ENCODE peak calls at places on chromosomes 4 and X, in six cellular contexts. N, F, E, L, T and S are unnamed samples.

GRCh38 chrX:87517571-87518141 is at the start of gene KLHL4:
- DNase-seq in N (no peak), F (no peak), E (peak), L (peak), T (peak), S (no peak)

GRCh38 chrX:73850124-73851013 is 287.4 kb downstream of the CHIC1 start:
- DNase-seq in N (no peak), F (peak), E (no peak), L (peak), T (peak), S (no peak)

GRCh38 chr4:622071-622995 is 3.0 kb upstream of the PDE6B start:
- DNase-seq in N (no peak), F (no peak), E (no peak), L (no peak), T (no peak), S (no peak)

GRCh38 chr4:54439831-54440243 is 210.7 kb downstream of the PDGFRA start:
- DNase-seq in N (no peak), F (peak), E (no peak), L (no peak), T (no peak), S (peak)

GRCh38 chrX:112857478-112857878 is 16.8 kb upstream of the AMOT start:
- DNase-seq in N (no peak), F (no peak), E (no peak), L (no peak), T (peak), S (no peak)

GRCh38 chrX:9829308-9830267 is 43.4 kb downstream of the SHROOM2 start:
- DNase-seq in N (no peak), F (no peak), E (no peak), L (peak), T (peak), S (no peak)

GRCh38 chr4:121138014-121138413 is 26.1 kb downstream of the TNIP3 start:
- DNase-seq in N (no peak), F (no peak), E (no peak), L (no peak), T (no peak), S (no peak)

GRCh38 chr4:156084312-156084811 is 130.7 kb upstream of the CTSO start:
- DNase-seq in N (no peak), F (no peak), E (no peak), L (no peak), T (no peak), S (no peak)

GRCh38 chrX:115284877-115285276 is 4.6 kb upstream of the LUZP4 start:
- DNase-seq in N (no peak), F (no peak), E (no peak), L (no peak), T (no peak), S (no peak)

GRCh38 chrX:19931146-19931545 is 43.7 kb upstream of the SH3KBP1 start:
- DNase-seq in N (no peak), F (peak), E (no peak), L (no peak), T (no peak), S (no peak)

GRCh38 chr4:177442623-177443155 is 452 bp upstream of the AGA start:
- DNase-seq in N (no peak), F (no peak), E (no peak), L (no peak), T (no peak), S (no peak)

GRCh38 chr4:177436456-177436855 is 5.8 kb downstream of the AGA start:
- DNase-seq in N (no peak), F (no peak), E (no peak), L (no peak), T (no peak), S (no peak)

GRCh38 chr4:177444911-177445736 is 2.9 kb upstream of the AGA start:
- DNase-seq in N (no peak), F (no peak), E (no peak), L (no peak), T (no peak), S (no peak)

GRCh38 chr4:177441803-177442622 is at the start of gene AGA:
- DNase-seq in N (peak), F (peak), E (peak), L (peak), T (peak), S (peak)

DNA sequence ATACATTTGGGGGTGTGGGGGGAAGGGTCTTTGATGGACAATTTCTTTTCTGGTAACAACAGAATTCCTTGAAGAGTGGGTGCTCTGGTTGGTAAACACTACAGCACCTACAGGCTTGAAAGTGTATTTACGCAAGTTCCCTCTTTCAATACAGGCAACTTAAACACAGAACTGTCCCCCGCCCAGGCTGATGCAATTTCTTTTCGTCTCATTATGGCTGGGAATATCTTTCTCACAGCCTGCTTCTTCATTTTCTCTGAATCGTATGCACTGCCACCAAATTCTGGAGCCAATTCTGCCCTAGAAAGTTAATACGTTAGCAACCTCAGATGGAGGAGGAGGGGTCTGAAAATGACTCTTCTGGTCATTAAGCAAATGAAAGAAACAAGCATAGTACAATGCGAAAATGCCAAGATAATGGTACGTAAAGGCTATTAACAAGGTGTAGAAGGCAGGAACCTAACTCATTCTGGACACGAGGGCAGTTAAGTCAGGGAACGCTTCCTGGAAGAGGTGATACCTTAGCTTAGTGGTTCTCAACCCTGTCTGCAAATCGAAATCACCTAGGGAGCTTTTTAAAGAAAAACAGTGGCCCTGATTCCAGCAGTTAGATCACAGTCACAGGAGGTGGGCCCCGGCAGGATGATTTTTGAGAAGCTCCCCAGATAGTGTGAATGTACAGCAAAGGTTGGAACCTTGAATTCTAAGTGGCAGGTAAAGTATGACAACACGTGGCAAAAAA is 1.0 kb downstream of the AGA start:
- DNase-seq in N (no peak), F (peak), E (no peak), L (peak), T (peak), S (no peak)
- TF ChIP-seq CTCF in N (peak), F (peak), E (peak), L (peak), T (peak), S (no peak)

GRCh38 chr4:163755013-163755412 is 260.5 kb downstream of the TMA16 start:
- DNase-seq in N (no peak), F (no peak), E (no peak), L (peak), T (no peak), S (peak)
- TF ChIP-seq CTCF in N (no peak), F (no peak), E (peak), L (peak), T (no peak), S (peak)

GRCh38 chrX:49082472-49082871 is 2.8 kb upstream of the WDR45 start:
- DNase-seq in N (no peak), F (no peak), E (no peak), L (no peak), T (no peak), S (no peak)
- TF ChIP-seq CTCF in N (no peak), F (no peak), E (no peak), L (no peak), T (no peak), S (no peak)

GRCh38 chr4:3781997-3782930 is 16.1 kb downstream of the ADRA2C start:
- DNase-seq in N (no peak), F (no peak), E (no peak), L (no peak), T (peak), S (no peak)
- TF ChIP-seq CTCF in N (no peak), F (no peak), E (no peak), L (no peak), T (no peak), S (no peak)

GRCh38 chr4:38870098-38870850 is 2.7 kb downstream of the FAM114A1 start:
- DNase-seq in N (no peak), F (peak), E (no peak), L (no peak), T (no peak), S (no peak)

GRCh38 chr4:38876636-38877035 is 9.0 kb downstream of the FAM114A1 start:
- DNase-seq in N (no peak), F (no peak), E (no peak), L (no peak), T (no peak), S (no peak)

GRCh38 chr4:38872620-38873019 is 5.0 kb downstream of the FAM114A1 start:
- DNase-seq in N (no peak), F (peak), E (no peak), L (no peak), T (peak), S (peak)

GRCh38 chr4:38871593-38871992 is 4.0 kb downstream of the FAM114A1 start:
- DNase-seq in N (no peak), F (peak), E (no peak), L (no peak), T (no peak), S (no peak)

GRCh38 chr4:38873290-38873949 is 5.8 kb downstream of the FAM114A1 start:
- DNase-seq in N (no peak), F (no peak), E (no peak), L (no peak), T (no peak), S (no peak)
- TF ChIP-seq CTCF in N (no peak), F (no peak), E (peak), L (peak), T (no peak), S (peak)

DNA sequence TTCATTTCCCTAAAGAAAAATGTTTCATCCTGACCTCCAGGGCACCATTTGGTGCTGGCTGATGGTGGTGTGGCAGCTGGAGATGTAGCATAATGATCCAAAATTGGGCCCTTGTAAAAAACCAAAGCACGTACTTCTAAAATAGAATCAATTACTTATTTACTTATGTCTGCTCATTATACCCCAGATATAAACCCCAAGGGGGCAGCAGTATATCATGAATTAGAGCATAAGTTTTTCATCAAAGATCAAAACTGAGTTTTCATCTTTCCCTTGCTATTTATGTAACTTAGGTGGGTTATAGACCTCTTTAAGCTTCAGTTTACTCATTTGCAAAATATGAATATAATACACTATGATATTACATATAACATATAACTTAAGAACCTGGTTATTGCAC is 241.1 kb downstream of the TACR3 start:
- DNase-seq in N (no peak), F (no peak), E (no peak), L (no peak), T (no peak), S (peak)
- TF ChIP-seq CTCF in N (no peak), F (peak), E (peak), L (no peak), T (peak), S (peak)

GRCh38 chrX:15849555-15849954 is 5.1 kb downstream of the AP1S2 start:
- DNase-seq in N (no peak), F (no peak), E (no peak), L (no peak), T (peak), S (no peak)
- TF ChIP-seq CTCF in N (no peak), F (peak), E (peak), L (peak), T (peak), S (no peak)

DNA sequence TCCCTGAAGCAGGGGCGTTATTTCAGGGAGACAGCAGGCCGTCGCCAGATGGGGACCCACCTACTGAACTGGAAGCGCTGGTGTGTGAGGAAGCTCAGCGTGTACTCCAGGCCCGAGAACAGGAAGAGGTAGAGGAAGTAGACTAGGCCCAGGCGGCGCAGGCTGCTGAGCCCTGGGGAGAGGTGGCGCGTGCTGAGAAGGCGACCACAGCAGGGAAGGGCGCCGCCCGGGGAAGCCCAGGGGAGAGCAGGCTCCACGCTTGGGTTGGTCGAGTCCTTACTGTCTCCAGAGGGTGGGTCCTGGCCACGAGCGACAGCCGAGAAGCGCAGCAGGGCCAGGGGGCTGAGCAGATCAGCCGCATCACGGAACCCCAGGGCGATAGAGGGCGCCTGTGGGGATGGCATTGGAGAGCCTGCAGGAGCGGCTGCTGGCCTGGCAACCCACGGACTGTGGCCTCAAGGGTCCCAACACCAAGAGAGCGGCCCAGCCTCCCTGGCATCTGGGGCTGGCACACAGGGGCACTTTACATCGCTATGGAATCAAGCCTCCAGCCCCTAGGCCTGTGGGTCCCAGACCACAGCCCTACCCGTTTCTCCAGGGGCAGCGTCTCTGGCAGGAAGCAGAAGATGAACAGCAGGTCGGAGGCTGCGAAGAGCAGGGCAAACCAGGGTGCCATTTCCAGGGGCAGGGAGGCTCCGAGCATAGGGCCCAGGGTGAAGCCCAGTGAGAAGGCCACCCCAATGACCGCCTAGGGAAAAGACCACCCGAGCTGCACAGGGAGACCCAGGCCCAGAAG is 31.2 kb downstream of the NOP14 start:
- DNase-seq in N (peak), F (no peak), E (no peak), L (no peak), T (no peak), S (no peak)
- TF ChIP-seq CTCF in N (no peak), F (no peak), E (no peak), L (no peak), T (no peak), S (no peak)

GRCh38 chr4:9931196-9931595 is 90.1 kb downstream of the SLC2A9 start:
- DNase-seq in N (no peak), F (no peak), E (no peak), L (no peak), T (no peak), S (no peak)

GRCh38 chr4:9926591-9926990 is 94.7 kb downstream of the SLC2A9 start:
- DNase-seq in N (no peak), F (no peak), E (no peak), L (no peak), T (no peak), S (no peak)

GRCh38 chr4:9925750-9926439 is 95.4 kb downstream of the SLC2A9 start:
- DNase-seq in N (no peak), F (no peak), E (no peak), L (no peak), T (no peak), S (no peak)

GRCh38 chr4:9924750-9925149 is 96.5 kb downstream of the SLC2A9 start:
- DNase-seq in N (no peak), F (peak), E (no peak), L (no peak), T (no peak), S (no peak)

DNA sequence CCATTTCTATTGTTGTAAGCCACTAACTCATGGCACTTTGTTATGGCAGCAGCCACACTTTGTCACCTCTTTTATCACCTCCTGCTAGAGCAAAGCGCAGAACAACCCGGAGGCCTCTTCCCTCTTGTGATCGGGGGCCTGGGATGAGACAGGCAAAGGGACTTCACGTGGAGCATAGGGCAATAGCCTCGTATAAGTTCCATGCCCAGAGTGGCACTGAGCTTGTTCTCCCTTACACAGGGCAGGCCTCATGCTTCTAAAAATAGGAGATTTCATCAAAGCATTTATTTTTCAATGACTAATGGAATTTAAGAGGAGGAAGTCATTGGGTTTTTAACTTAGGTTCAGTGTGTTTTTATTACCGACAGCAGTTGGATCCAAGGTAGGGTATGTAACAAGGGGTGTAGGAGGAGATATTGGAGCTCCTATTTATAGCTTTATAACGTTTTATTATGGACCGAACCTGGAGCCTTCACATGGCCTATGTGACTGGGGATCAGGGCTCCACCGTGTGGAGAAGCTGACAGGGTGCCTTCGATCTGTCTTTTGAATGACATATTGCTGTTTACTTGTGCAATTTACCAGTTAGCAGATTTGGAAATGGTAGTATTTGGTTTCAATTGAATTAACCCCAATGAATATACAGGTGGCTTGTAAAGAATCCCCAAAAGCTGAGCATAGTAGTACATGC is 93.8 kb downstream of the SLC2A9 start:
- DNase-seq in N (no peak), F (no peak), E (no peak), L (no peak), T (no peak), S (no peak)
- TF ChIP-seq CTCF in N (no peak), F (no peak), E (no peak), L (no peak), T (no peak), S (no peak)

GRCh38 chrX:11787564-11787963 is 29.5 kb downstream of the MSL3 start:
- DNase-seq in N (no peak), F (peak), E (peak), L (peak), T (peak), S (peak)
- TF ChIP-seq CTCF in N (peak), F (peak), E (peak), L (peak), T (peak), S (peak)